ENCODE peak calls at places on chromosomes 13 and 19, in five cellular contexts. P is GM23338, U is PC-3, N is neural progenitor cell, D is fibroblast of lung. M is an unnamed sample.

GRCh38 chr19:46180701-46181385 is 32.8 kb downstream of the IGFL2 start:
- DNase-seq in N (no peak), U (peak; percentile 82), P (no peak), D (peak; percentile 27), M (peak; percentile 20)

GRCh38 chr13:34640931-34641330 is 301.1 kb upstream of the NBEA start:
- DNase-seq in U (no peak), N (no peak), D (no peak), P (no peak), M (no peak)

GRCh38 chr13:37143901-37144300 is 38.4 kb upstream of the CSNK1A1L start:
- DNase-seq in D (peak; percentile 26), P (no peak), U (no peak), N (no peak), M (peak; percentile 85)

GRCh38 chr13:112802808-112803207 is 113.0 kb downstream of the ATP11A start:
- DNase-seq in N (no peak), P (no peak), D (no peak), U (no peak), M (no peak)

GRCh38 chr13:114109646-114110045 is 22.8 kb downstream of the RASA3 start:
- DNase-seq in P (no peak), D (no peak), U (no peak), N (peak; percentile 39), M (no peak)

GRCh38 chr19:1471514-1472107 is 7.4 kb downstream of the C19orf25 start:
- DNase-seq in D (no peak), U (peak; percentile 31), N (peak; percentile 49), P (no peak), M (no peak)

GRCh38 chr13:71813187-71813586 is 53.8 kb downstream of the DACH1 start:
- DNase-seq in N (no peak), P (no peak), D (no peak), U (no peak), M (no peak)

GRCh38 chr19:56884481-56884880 is 44.0 kb upstream of the PEG3 start:
- DNase-seq in N (no peak), U (no peak), D (no peak), P (no peak), M (no peak)

GRCh38 chr13:25816239-25816638 is 235.6 kb downstream of the SHISA2 start:
- DNase-seq in D (no peak), U (no peak), P (no peak), N (no peak), M (no peak)

GRCh38 chr13:42746846-42747245 is 34.5 kb upstream of the FAM216B start:
- DNase-seq in U (peak; percentile 6), D (no peak), N (no peak), P (no peak), M (no peak)

GRCh38 chr19:29526730-29527499 is 1.1 kb downstream of the VSTM2B start:
- DNase-seq in D (no peak), N (peak; percentile 68), P (peak; percentile 57), U (no peak), M (no peak)
- TF ChIP-seq EZH2 in D (peak; percentile 92), N (peak; percentile 94), P (peak; percentile 62), U (peak; percentile 57), M (peak; percentile 82)

GRCh38 chr13:27979001-27979643 is 9.4 kb downstream of the URAD start:
- DNase-seq in N (peak; percentile 44), P (peak; percentile 66), D (no peak), U (no peak), M (no peak)

GRCh38 chr13:27979765-27980279 is 8.7 kb downstream of the URAD start:
- DNase-seq in D (no peak), P (no peak), N (no peak), U (no peak), M (no peak)

GRCh38 chr13:27980280-27980998 is 8.1 kb downstream of the URAD start:
- DNase-seq in P (peak; percentile 62), D (no peak), N (peak; percentile 35), U (no peak), M (no peak)

GRCh38 chr13:27982361-27982760 is 6.1 kb downstream of the URAD start:
- DNase-seq in N (no peak), P (no peak), U (no peak), D (no peak), M (no peak)

DNA sequence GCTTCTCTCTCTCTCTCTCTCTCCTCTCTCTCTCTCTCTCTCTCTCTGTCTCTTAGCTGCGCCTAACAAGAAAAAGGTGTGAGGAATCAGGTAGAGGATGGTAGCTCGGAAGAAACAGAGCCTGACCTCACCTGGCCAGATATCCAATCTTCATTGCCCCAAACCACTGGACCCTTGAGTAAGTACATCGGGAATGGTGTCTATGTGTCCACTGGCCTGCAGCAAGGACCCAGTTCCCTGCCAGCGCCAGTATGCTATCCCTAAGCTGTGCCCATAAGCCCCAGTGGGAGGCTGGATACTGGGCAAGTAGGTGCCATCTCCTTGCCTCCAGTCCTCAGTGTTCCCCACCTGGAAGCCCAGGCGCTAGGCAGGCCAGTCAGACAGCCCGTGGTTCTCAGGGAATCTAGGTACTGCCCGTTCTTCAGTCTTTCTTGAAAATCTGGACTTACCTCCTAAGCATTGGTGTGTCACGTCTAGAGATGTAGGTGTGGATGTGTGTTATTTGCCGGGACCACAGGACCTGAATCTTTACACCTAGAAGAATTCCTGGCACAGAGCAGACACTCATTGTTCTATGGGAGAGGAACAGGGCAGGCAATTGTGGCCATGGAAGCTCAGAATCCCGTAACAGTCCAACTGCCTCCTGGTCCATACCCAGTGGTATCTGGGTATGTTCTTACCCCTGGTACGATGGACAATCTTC is 7.3 kb downstream of the URAD start:
- DNase-seq in P (no peak), D (no peak), N (no peak), U (no peak), M (no peak)
- TF ChIP-seq EZH2 in P (peak; percentile 86), D (peak; percentile 82), N (no peak), U (no peak), M (peak; percentile 13)

GRCh38 chr19:4654437-4655361 is 15.4 kb downstream of the TNFAIP8L1 start:
- DNase-seq in N (no peak), P (no peak), D (no peak), U (no peak), M (no peak)
- TF ChIP-seq EZH2 in N (no peak), P (no peak), D (no peak), U (no peak), M (no peak)

GRCh38 chr13:96091932-96092253 is 2.0 kb downstream of the HS6ST3 start:
- DNase-seq in N (no peak), U (no peak), P (no peak), D (no peak), M (no peak)
- TF ChIP-seq EZH2 in N (peak; percentile 3), U (no peak), P (no peak), D (no peak), M (no peak)